ENCODE peak calls at places on chromosomes 2 and 18, in four cellular contexts. S is A549, G is ovary, Q is left lung. I is an unnamed sample. For H3K4me1, the result is how much of the 10 kb centered on the place peaks cover.

GRCh38 chr2:40680547-40680946 is 228.7 kb upstream of the SLC8A1 start:
- DNase-seq in Q (no peak), S (no peak), G (no peak), I (no peak)

GRCh38 chr2:79860233-79861058 is 347.6 kb downstream of the CTNNA2 start:
- DNase-seq in G (no peak), S (peak), Q (no peak), I (no peak)

GRCh38 chr2:18169121-18169786 is 290.8 kb downstream of the KCNS3 start:
- DNase-seq in Q (no peak), S (no peak), G (no peak), I (no peak)

GRCh38 chr2:17104454-17104853 is 413.8 kb downstream of the RAD51AP2 start:
- DNase-seq in Q (no peak), S (no peak), G (no peak), I (no peak)

GRCh38 chr2:66438498-66439290 is 3.8 kb downstream of the MEIS1 start:
- DNase-seq in Q (no peak), G (no peak), S (no peak), I (no peak)

GRCh38 chr2:69694894-69695849 is 46.8 kb upstream of the ANXA4 start:
- DNase-seq in S (peak), G (no peak), Q (no peak), I (no peak)

GRCh38 chr2:99772766-99773331 is 283.0 kb upstream of the REV1 start:
- DNase-seq in S (no peak), Q (no peak), G (no peak), I (no peak)

GRCh38 chr2:20525041-20526035 is 78.5 kb downstream of the RHOB start:
- DNase-seq in S (peak), G (no peak), Q (no peak), I (peak)

GRCh38 chr2:158797963-158798700 is 3.0 kb downstream of the DAPL1 start:
- DNase-seq in G (no peak), Q (no peak), S (no peak), I (no peak)

GRCh38 chr2:139045524-139045923 is 265.3 kb upstream of the NXPH2 start:
- DNase-seq in G (no peak), S (no peak), Q (no peak), I (no peak)
- TF ChIP-seq CTCF in G (no peak), S (no peak), Q (no peak), I (no peak)

GRCh38 chr2:85606116-85606455 is 3.6 kb upstream of the TMEM150A start:
- DNase-seq in S (no peak), Q (no peak), G (no peak), I (no peak)
- H3K4me1 ChIP-seq in S (under half), Q (half or more), G (under half), I (half or more)

GRCh38 chr2:222701233-222701632 is 29.8 kb downstream of the MOGAT1 start:
- DNase-seq in S (no peak), G (no peak), Q (no peak), I (no peak)

GRCh38 chr2:222701709-222702108 is 30.3 kb downstream of the MOGAT1 start:
- DNase-seq in S (no peak), Q (no peak), G (no peak), I (no peak)

GRCh38 chr2:222706616-222707015 is 35.2 kb downstream of the MOGAT1 start:
- DNase-seq in Q (no peak), G (no peak), S (no peak), I (no peak)

GRCh38 chr2:222703866-222704265 is 32.4 kb downstream of the MOGAT1 start:
- DNase-seq in S (no peak), Q (no peak), G (no peak), I (no peak)

DNA sequence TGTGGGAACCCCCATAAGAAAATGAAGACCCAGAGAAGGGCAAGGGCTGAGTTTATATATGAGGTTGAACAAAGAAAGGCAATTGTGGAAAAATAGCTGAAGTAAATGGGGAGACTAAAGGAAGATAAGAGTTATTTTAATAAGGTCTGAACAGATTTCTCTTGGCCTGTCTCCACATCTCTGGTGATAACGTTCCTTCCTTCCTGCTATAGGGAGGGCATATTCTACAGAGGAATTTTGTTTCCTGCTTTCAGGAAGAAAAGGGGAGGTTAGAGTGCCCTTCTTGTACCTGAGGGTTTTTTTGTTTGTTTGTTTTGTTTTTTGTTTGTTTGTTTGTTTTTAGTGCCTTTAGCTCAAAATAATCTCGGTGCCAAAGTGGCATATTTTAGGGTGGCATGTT is 31.6 kb downstream of the MOGAT1 start:
- DNase-seq in Q (no peak), G (no peak), S (no peak), I (no peak)
- H3K27ac ChIP-seq in Q (no peak), G (no peak), S (no peak), I (no peak)

DNA sequence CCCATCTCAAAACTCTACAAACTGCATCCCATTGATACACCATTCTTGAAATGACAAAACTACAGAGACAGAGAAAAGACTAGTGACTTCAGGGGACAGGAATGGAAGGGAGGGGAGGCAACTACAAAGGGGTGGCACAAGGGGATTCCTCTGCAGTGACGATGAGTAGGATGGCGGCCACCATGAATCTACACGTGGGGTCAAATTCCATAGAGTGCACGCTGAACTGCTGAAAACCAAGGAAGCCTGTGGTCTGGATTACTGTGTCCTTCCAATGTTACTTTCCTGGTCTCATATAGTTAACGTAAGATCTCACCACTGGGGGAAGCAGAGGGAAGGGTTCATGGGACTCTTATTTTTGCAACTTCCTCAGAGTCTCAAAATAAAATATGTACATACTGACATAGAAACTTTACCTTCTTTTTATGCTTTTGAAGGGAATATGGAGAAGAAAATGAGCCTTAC is 23.6 kb downstream of the COX7A2L start:
- DNase-seq in G (no peak), S (no peak), Q (no peak), I (no peak)
- TF ChIP-seq CTCF in G (no peak), S (no peak), Q (no peak), I (no peak)

DNA sequence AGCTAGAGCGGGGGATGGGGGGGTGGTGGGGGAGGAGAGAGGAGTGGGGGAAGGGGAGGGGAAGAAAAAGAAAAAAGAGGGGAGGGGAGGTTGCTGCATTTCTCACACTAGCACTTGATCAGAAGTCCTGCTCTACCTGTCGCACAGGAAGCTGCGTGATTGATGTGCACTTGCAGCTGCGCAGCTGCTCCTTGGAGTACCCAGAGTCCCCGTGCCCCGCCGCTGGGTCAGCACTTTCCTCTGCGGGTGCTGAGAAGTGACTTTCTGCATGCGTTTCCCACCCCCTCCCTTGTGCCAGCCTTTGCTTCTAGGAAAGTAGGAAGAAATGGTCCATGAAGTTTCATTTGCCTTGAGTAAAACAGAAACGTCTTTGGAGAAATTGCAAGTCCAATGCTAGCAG is 297.3 kb downstream of the ETAA1 start:
- DNase-seq in Q (peak), G (no peak), S (no peak), I (no peak)
- H3K4me1 ChIP-seq in Q (under half), G (under half), S (under half), I (under half)

GRCh38 chr2:161123531-161124030 is 36.6 kb upstream of the TANK start:
- DNase-seq in G (no peak), S (no peak), Q (no peak), I (no peak)

GRCh38 chr2:161120775-161121174 is 39.5 kb upstream of the TANK start:
- DNase-seq in Q (no peak), G (no peak), S (no peak), I (no peak)

GRCh38 chr2:161121622-161122021 is 38.6 kb upstream of the TANK start:
- DNase-seq in G (no peak), Q (no peak), S (no peak), I (no peak)

GRCh38 chr2:161124186-161124585 is 36.0 kb upstream of the TANK start:
- DNase-seq in G (no peak), Q (no peak), S (no peak), I (no peak)

DNA sequence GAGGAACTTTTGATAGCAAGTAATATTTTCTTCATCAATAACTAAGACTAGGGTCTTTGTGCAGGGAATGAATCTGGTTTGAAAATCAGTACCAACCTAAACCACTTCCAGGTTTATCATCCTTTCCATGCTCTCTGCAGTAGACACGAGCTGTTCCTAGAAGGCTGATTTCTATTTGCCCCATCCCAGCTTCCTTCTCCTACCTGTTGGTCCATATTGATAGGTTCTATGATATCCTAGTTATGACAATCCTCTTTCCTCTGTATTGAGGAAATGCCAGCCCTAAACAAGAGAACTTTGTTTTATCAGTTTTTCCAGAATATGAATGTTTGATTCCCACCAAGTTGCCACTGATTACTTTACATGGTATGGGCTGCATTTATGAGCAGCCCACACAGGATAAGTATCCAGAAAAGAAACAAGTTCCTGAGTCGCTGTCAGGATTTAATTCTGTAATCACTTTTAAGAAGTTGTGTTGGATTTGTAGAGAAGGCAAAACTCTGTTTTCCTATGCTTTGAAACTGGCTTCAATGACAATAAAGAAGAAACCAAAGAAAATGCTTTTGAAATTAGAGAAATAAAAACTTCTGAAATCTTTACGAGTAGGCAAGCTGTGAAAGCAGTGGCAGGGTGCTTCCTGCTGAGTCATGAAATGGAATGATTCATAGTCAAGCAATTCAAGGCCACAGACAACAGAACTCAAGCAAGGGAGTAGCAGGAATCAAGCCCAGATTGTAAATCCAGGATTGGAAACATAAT is 37.3 kb upstream of the TANK start:
- DNase-seq in S (peak), G (peak), Q (no peak), I (peak)
- H3K27ac ChIP-seq in S (peak), G (no peak), Q (peak), I (peak)

GRCh38 chr2:149800624-149801220 is 213.1 kb upstream of the MMADHC start:
- DNase-seq in S (no peak), Q (no peak), G (no peak), I (no peak)
- TF ChIP-seq CTCF in S (no peak), Q (no peak), G (no peak), I (no peak)

GRCh38 chr18:77068321-77068841 is 64.2 kb downstream of the MBP start:
- DNase-seq in S (no peak), Q (no peak), G (no peak), I (no peak)
- H3K4me1 ChIP-seq in S (half or more), Q (half or more), G (under half), I (half or more)

GRCh38 chr2:237498341-237498740 is 11.3 kb downstream of the MLPH start:
- DNase-seq in G (no peak), S (no peak), Q (no peak), I (no peak)
- H3K27ac ChIP-seq in G (peak), S (peak), Q (peak), I (no peak)

I was measured in heart right ventricle.